ENCODE peak calls at places on chromosomes 12 and 14, in five cellular contexts. R is HL-60, G is nephron progenitor cell, K is pancreas, S is HFFc6. Q is an unnamed sample.

GRCh38 chr14:103485504-103485903 is 37.1 kb downstream of the CKB start:
- DNase-seq in R (no peak), G (no peak), K (no peak), S (no peak), Q (no peak)

GRCh38 chr14:50340945-50341344 is 28.8 kb downstream of the DMAC2L start:
- DNase-seq in R (no peak), G (peak), K (no peak), S (no peak), Q (no peak)

GRCh38 chr12:29200586-29200985 is 51.5 kb downstream of the FAR2 start:
- DNase-seq in R (no peak), G (no peak), K (no peak), S (no peak), Q (no peak)

GRCh38 chr12:46049665-46050064 is 59.3 kb upstream of the SCAF11 start:
- DNase-seq in R (no peak), G (no peak), K (no peak), S (no peak), Q (no peak)

GRCh38 chr14:27392153-27392552 is 794.3 kb upstream of the NOVA1 start:
- DNase-seq in R (no peak), G (no peak), K (no peak), S (no peak), Q (no peak)

GRCh38 chr14:96016761-96017160 is 22.4 kb upstream of the C14orf132 start:
- DNase-seq in R (no peak), G (no peak), K (no peak), S (peak), Q (no peak)

GRCh38 chr14:105878125-105878524 is 351.7 kb downstream of the TMEM121 start:
- DNase-seq in R (no peak), G (no peak), K (no peak), S (no peak), Q (no peak)

GRCh38 chr14:52354257-52354656 is 40.1 kb downstream of the PTGER2 start:
- DNase-seq in R (no peak), G (no peak), K (no peak), S (no peak), Q (no peak)

GRCh38 chr12:128825845-128826244 is 2.1 kb upstream of the SLC15A4 start:
- DNase-seq in R (no peak), G (no peak), K (no peak), S (no peak), Q (no peak)

GRCh38 chr14:95117937-95118726 is 39.2 kb downstream of the DICER1 start:
- DNase-seq in R (no peak), G (no peak), K (no peak), S (no peak), Q (no peak)

GRCh38 chr12:77746108-77746507 is 84.6 kb upstream of the NAV3 start:
- DNase-seq in R (no peak), G (no peak), K (no peak), S (no peak), Q (no peak)

GRCh38 chr14:33631021-33631420 is 319.9 kb downstream of the EGLN3 start:
- DNase-seq in R (no peak), G (no peak), K (no peak), S (no peak), Q (no peak)

GRCh38 chr12:32903318-32903717 is 6.7 kb upstream of the PKP2 start:
- DNase-seq in R (no peak), G (no peak), K (no peak), S (no peak), Q (no peak)

GRCh38 chr12:127670796-127671195 is 596.2 kb upstream of the TMEM132C start:
- DNase-seq in R (no peak), G (no peak), K (no peak), S (no peak), Q (no peak)

GRCh38 chr14:100246809-100247428 is 8.0 kb downstream of the YY1 start:
- DNase-seq in R (peak), G (no peak), K (no peak), S (peak), Q (no peak)

GRCh38 chr12:132103542-132104308 is 40.4 kb downstream of the DDX51 start:
- DNase-seq in R (no peak), G (no peak), K (no peak), S (no peak), Q (no peak)

GRCh38 chr14:72553161-72553560 is 340.7 kb downstream of the DPF3 start:
- DNase-seq in R (no peak), G (no peak), K (no peak), S (no peak), Q (no peak)

GRCh38 chr14:95077380-95077779 is 79.9 kb downstream of the DICER1 start:
- DNase-seq in R (no peak), G (no peak), K (no peak), S (no peak), Q (no peak)

GRCh38 chr12:31853977-31854376 is 105.2 kb upstream of the RESF1 start:
- DNase-seq in R (peak), G (no peak), K (no peak), S (no peak), Q (no peak)

GRCh38 chr14:35470775-35471174 is 63.2 kb upstream of the INSM2 start:
- DNase-seq in R (no peak), G (peak), K (no peak), S (no peak), Q (no peak)

GRCh38 chr14:81268016-81268416 is 47.3 kb upstream of the GTF2A1 start:
- DNase-seq in R (no peak), G (no peak), K (no peak), S (no peak), Q (no peak)

GRCh38 chr12:130249376-130249775 is 87.1 kb downstream of the FZD10 start:
- DNase-seq in R (no peak), G (no peak), K (no peak), S (no peak), Q (no peak)

GRCh38 chr12:53213348-53213747 is 6.3 kb upstream of the ITGB7 start:
- DNase-seq in R (peak), G (peak), K (peak), S (peak), Q (no peak)

GRCh38 chr12:98595152-98595988 is 1.9 kb downstream of the SLC25A3 start:
- DNase-seq in R (no peak), G (no peak), K (no peak), S (peak), Q (no peak)

GRCh38 chr12:131536337-131536736 is 174.6 kb upstream of the SFSWAP start:
- DNase-seq in R (no peak), G (no peak), K (no peak), S (no peak), Q (no peak)

GRCh38 chr12:117025481-117026151 is 73.6 kb downstream of the TESC start:
- DNase-seq in R (peak), G (peak), K (peak), S (peak), Q (no peak)

DNA sequence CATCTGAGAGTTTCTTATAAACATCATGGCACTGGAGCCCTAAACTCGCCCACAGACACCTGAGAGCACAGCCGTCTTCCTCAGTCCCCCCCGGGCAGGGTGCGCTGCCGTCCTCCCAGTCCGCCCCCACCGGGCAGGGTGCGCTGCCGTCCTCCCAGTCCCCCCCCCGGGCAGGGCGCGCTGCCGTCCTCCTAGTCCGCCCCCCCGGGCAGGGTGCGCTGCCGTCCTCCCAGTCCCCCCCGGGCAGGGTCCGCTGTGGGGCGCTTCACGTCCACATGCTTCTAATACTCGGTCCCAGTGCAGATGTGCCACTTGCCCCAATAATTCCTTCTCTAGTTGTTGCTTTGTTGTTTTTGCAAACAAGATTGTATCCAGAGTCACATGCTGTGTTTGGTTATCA is 6.9 kb upstream of the ADSS1 start:
- DNase-seq in R (no peak), G (no peak), K (no peak), S (no peak), Q (no peak)
- TF ChIP-seq CTCF in R (no peak), G (no peak), K (no peak), S (no peak), Q (no peak)

DNA sequence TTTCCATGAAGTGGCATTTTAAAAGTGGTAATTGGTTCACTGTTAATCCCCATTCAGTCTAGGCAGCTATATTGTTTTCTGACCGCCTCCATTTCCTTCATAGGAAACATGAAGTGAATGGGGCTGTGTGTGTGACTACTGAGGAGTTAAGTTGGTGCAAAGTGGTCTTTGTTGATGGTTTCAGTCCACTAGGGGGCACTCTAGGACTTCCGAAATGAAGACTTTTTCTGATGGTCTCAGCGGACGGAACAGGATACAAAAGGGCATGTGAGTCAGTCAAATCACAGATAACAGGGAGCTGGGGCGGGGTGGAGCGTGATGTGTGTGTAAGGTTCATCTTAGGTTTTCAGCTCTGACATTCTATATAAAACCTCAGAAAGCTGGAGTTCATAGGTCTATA is 240.1 kb upstream of the OR4E1 start:
- DNase-seq in R (peak), G (peak), K (no peak), S (peak), Q (no peak)
- TF ChIP-seq CTCF in R (peak), G (peak), K (no peak), S (peak), Q (peak)

DNA sequence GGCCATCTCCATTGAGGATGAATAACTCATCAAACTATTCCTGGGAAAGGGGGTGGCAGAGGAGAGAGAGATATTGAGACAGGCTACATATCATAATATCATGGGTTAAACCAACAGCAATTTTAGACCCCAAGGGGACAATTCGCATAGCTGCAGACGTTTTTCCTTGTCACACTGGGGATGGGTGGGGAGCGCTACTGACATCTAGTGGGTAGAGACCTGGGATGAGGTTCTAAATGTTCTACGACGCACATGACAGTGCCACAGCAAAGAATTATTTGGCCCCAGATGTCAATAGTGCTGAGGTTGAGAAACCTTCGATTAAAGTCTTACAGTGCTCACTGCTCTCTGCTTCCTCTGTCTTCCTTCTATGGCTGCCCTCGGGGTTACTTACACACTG is 425.6 kb downstream of the NRXN3 start:
- DNase-seq in R (no peak), G (peak), K (no peak), S (peak), Q (no peak)
- TF ChIP-seq CTCF in R (no peak), G (peak), K (no peak), S (peak), Q (peak)

GRCh38 chr12:100061814-100062213 is 77.1 kb upstream of the ANKS1B start:
- DNase-seq in R (no peak), G (no peak), K (no peak), S (no peak), Q (no peak)

GRCh38 chr12:100058482-100059029 is 73.8 kb upstream of the ANKS1B start:
- DNase-seq in R (no peak), G (no peak), K (no peak), S (peak), Q (peak)
- TF ChIP-seq CTCF in R (no peak), G (no peak), K (no peak), S (peak), Q (peak)

GRCh38 chr14:38121280-38121679 is 86.4 kb upstream of the SSTR1 start:
- DNase-seq in R (no peak), G (no peak), K (no peak), S (no peak), Q (no peak)
- TF ChIP-seq CTCF in R (no peak), G (no peak), K (no peak), S (no peak), Q (no peak)

Q was measured in BJ.